ENCODE peak calls at places on chromosomes 5 and 9, in nine cellular contexts. One of them, this sample, is unnamed.

GRCh38 chr9:133142657-133143592 is 20.8 kb downstream of the GBGT1 start:
- DNase-seq in HFFc6: no peak
- DNase-seq in HCT116: no peak
- DNase-seq in IMR-90: no peak
- DNase-seq in progenitor cell of endocrine pancreas: no peak
- DNase-seq in CD4-positive, alpha-beta T cell: no peak
- DNase-seq in breast epithelium: no peak
- DNase-seq in BJ: no peak
- DNase-seq in PC-9: no peak
- DNase-seq in this sample: no peak

GRCh38 chr9:89814340-89815040 is 209.7 kb downstream of the GADD45G start:
- DNase-seq in HFFc6: no peak
- DNase-seq in HCT116: no peak
- DNase-seq in IMR-90: peak; percentile 3
- DNase-seq in progenitor cell of endocrine pancreas: no peak
- DNase-seq in CD4-positive, alpha-beta T cell: no peak
- DNase-seq in breast epithelium: no peak
- DNase-seq in BJ: no peak
- DNase-seq in PC-9: no peak
- DNase-seq in this sample: no peak

GRCh38 chr5:177336112-177336511 is 15.4 kb downstream of the LMAN2 start:
- DNase-seq in HFFc6: no peak
- DNase-seq in HCT116: peak; percentile 24
- DNase-seq in IMR-90: no peak
- DNase-seq in progenitor cell of endocrine pancreas: no peak
- DNase-seq in CD4-positive, alpha-beta T cell: no peak
- DNase-seq in breast epithelium: no peak
- DNase-seq in BJ: no peak
- DNase-seq in PC-9: no peak
- DNase-seq in this sample: peak; percentile 55

GRCh38 chr9:118170032-118170955 is 466.1 kb downstream of the TLR4 start:
- DNase-seq in HFFc6: peak; percentile 2
- DNase-seq in HCT116: no peak
- DNase-seq in IMR-90: no peak
- DNase-seq in progenitor cell of endocrine pancreas: peak; percentile 31
- DNase-seq in CD4-positive, alpha-beta T cell: no peak
- DNase-seq in breast epithelium: no peak
- DNase-seq in BJ: no peak
- DNase-seq in PC-9: peak; percentile 39
- DNase-seq in this sample: peak; percentile 52

GRCh38 chr9:95780751-95781150 is 94.7 kb upstream of the ERCC6L2 start:
- DNase-seq in HFFc6: no peak
- DNase-seq in HCT116: no peak
- DNase-seq in IMR-90: no peak
- DNase-seq in progenitor cell of endocrine pancreas: no peak
- DNase-seq in CD4-positive, alpha-beta T cell: no peak
- DNase-seq in breast epithelium: no peak
- DNase-seq in BJ: no peak
- DNase-seq in PC-9: no peak
- DNase-seq in this sample: no peak

GRCh38 chr9:131899248-131899882 is 159.5 kb upstream of the RAPGEF1 start:
- DNase-seq in HFFc6: no peak
- DNase-seq in HCT116: no peak
- DNase-seq in IMR-90: no peak
- DNase-seq in progenitor cell of endocrine pancreas: no peak
- DNase-seq in CD4-positive, alpha-beta T cell: no peak
- DNase-seq in breast epithelium: no peak
- DNase-seq in BJ: no peak
- DNase-seq in PC-9: no peak
- DNase-seq in this sample: no peak

GRCh38 chr9:5552301-5552700 is 42.0 kb downstream of the PDCD1LG2 start:
- DNase-seq in HFFc6: peak; percentile 61
- DNase-seq in HCT116: no peak
- DNase-seq in IMR-90: peak; percentile 79
- DNase-seq in progenitor cell of endocrine pancreas: no peak
- DNase-seq in CD4-positive, alpha-beta T cell: no peak
- DNase-seq in breast epithelium: no peak
- DNase-seq in BJ: no peak
- DNase-seq in PC-9: no peak
- DNase-seq in this sample: no peak

GRCh38 chr9:104921067-104921741 is 6.8 kb downstream of the ABCA1 start:
- DNase-seq in HFFc6: no peak
- DNase-seq in HCT116: no peak
- DNase-seq in IMR-90: no peak
- DNase-seq in progenitor cell of endocrine pancreas: no peak
- DNase-seq in CD4-positive, alpha-beta T cell: no peak
- DNase-seq in breast epithelium: no peak
- DNase-seq in BJ: no peak
- DNase-seq in PC-9: no peak
- DNase-seq in this sample: no peak

GRCh38 chr9:126113756-126114408 is 212.7 kb upstream of the MVB12B start:
- DNase-seq in HFFc6: no peak
- DNase-seq in HCT116: no peak
- DNase-seq in IMR-90: no peak
- DNase-seq in progenitor cell of endocrine pancreas: no peak
- DNase-seq in CD4-positive, alpha-beta T cell: no peak
- DNase-seq in breast epithelium: no peak
- DNase-seq in BJ: no peak
- DNase-seq in PC-9: no peak
- DNase-seq in this sample: no peak

GRCh38 chr5:76041863-76042262 is 41.3 kb upstream of the SV2C start:
- DNase-seq in HFFc6: no peak
- DNase-seq in HCT116: no peak
- DNase-seq in IMR-90: no peak
- DNase-seq in progenitor cell of endocrine pancreas: peak; percentile 67
- DNase-seq in CD4-positive, alpha-beta T cell: no peak
- DNase-seq in breast epithelium: no peak
- DNase-seq in BJ: no peak
- DNase-seq in PC-9: no peak
- DNase-seq in this sample: peak; percentile 52

GRCh38 chr9:113481176-113481805 is 17.8 kb downstream of the RGS3 start:
- DNase-seq in HFFc6: no peak
- DNase-seq in HCT116: no peak
- DNase-seq in IMR-90: no peak
- DNase-seq in progenitor cell of endocrine pancreas: no peak
- DNase-seq in CD4-positive, alpha-beta T cell: no peak
- DNase-seq in breast epithelium: no peak
- DNase-seq in BJ: no peak
- DNase-seq in PC-9: no peak
- DNase-seq in this sample: no peak

GRCh38 chr5:56247596-56247995 is 14.5 kb upstream of the ANKRD55 start:
- DNase-seq in HFFc6: no peak
- DNase-seq in HCT116: no peak
- DNase-seq in IMR-90: peak; percentile 53
- DNase-seq in progenitor cell of endocrine pancreas: no peak
- DNase-seq in CD4-positive, alpha-beta T cell: no peak
- DNase-seq in breast epithelium: no peak
- DNase-seq in BJ: peak; percentile 24
- DNase-seq in PC-9: no peak
- DNase-seq in this sample: no peak

DNA sequence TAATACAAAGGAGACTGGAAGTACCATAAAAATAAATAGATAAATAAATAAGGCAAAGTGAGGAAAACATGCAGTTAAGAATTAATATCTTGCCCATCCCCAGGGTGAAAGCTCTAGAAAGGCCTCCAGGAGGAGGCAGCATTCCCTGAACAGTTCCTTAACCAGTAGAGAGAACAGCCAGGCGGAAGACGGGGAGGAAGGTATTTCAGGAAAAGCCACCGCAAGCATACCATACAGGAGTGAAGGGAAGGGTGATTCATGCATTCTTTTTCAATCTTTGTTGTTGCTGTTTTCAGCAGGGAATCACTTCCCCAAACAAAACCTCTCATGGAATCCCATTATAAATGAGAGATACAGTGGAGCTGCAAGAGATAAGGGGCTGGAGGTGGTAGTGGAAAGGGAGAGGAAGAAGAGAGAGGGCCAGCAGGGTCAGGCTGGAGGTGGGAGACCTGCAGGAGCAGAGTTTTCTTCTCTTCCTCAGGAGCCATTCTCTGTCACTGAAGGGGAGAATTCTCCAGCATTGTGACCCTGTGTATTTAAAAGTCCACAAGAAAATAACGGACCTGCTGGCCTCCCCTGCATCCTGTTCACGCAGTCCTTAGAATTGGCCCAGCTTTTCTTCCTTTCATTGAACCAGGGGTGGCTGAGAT is 256.0 kb downstream of the FAM114A2 start:
- DNase-seq in HFFc6: peak; percentile 0
- DNase-seq in HCT116: no peak
- DNase-seq in IMR-90: peak; percentile 6
- DNase-seq in progenitor cell of endocrine pancreas: no peak
- DNase-seq in CD4-positive, alpha-beta T cell: no peak
- DNase-seq in breast epithelium: no peak
- DNase-seq in BJ: no peak
- DNase-seq in PC-9: no peak
- DNase-seq in this sample: peak; percentile 60
- TF ChIP-seq CTCF in HFFc6: peak; percentile 16
- TF ChIP-seq CTCF in HCT116: no peak
- TF ChIP-seq CTCF in IMR-90: peak; percentile 21
- TF ChIP-seq CTCF in progenitor cell of endocrine pancreas: no peak
- TF ChIP-seq CTCF in CD4-positive, alpha-beta T cell: no peak
- TF ChIP-seq CTCF in breast epithelium: no peak
- TF ChIP-seq CTCF in BJ: no peak
- TF ChIP-seq CTCF in PC-9: no peak
- TF ChIP-seq CTCF in this sample: no peak

DNA sequence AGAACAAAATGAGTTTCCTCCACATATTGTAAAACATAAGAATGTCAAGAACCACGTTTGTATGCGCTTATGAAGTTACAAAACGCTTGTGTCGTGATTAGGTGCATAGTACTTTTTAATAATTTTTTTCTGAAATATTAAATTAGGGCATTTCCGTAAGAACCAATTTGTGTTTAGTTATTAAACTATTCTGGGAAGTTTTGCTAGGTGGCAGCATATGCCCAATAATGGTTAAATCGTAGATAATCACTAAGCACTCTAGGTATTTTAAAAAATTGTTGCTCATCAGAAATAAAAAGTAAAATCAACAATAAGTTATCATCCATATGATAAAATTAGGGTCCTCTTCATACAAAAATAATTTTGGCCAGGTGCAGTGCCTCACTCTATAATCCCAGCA is 5.4 kb downstream of the SRFBP1 start:
- DNase-seq in HFFc6: peak; percentile 18
- DNase-seq in HCT116: no peak
- DNase-seq in IMR-90: peak; percentile 66
- DNase-seq in progenitor cell of endocrine pancreas: no peak
- DNase-seq in CD4-positive, alpha-beta T cell: no peak
- DNase-seq in breast epithelium: no peak
- DNase-seq in BJ: no peak
- DNase-seq in PC-9: no peak
- DNase-seq in this sample: no peak
- TF ChIP-seq CTCF in HFFc6: peak; percentile 76
- TF ChIP-seq CTCF in HCT116: peak; percentile 41
- TF ChIP-seq CTCF in IMR-90: peak; percentile 78
- TF ChIP-seq CTCF in progenitor cell of endocrine pancreas: peak; percentile 38
- TF ChIP-seq CTCF in CD4-positive, alpha-beta T cell: no peak
- TF ChIP-seq CTCF in breast epithelium: peak; percentile 38
- TF ChIP-seq CTCF in BJ: peak; percentile 35
- TF ChIP-seq CTCF in PC-9: peak; percentile 53
- TF ChIP-seq CTCF in this sample: no peak

GRCh38 chr5:145681216-145681615 is 153.9 kb downstream of the PRELID2 start:
- DNase-seq in HFFc6: no peak
- DNase-seq in HCT116: no peak
- DNase-seq in IMR-90: no peak
- DNase-seq in progenitor cell of endocrine pancreas: no peak
- DNase-seq in CD4-positive, alpha-beta T cell: no peak
- DNase-seq in breast epithelium: no peak
- DNase-seq in BJ: no peak
- DNase-seq in PC-9: no peak
- DNase-seq in this sample: no peak

GRCh38 chr5:145680169-145680568 is 155.0 kb downstream of the PRELID2 start:
- DNase-seq in HFFc6: no peak
- DNase-seq in HCT116: no peak
- DNase-seq in IMR-90: no peak
- DNase-seq in progenitor cell of endocrine pancreas: no peak
- DNase-seq in CD4-positive, alpha-beta T cell: no peak
- DNase-seq in breast epithelium: no peak
- DNase-seq in BJ: no peak
- DNase-seq in PC-9: no peak
- DNase-seq in this sample: no peak

GRCh38 chr5:145680744-145681143 is 154.4 kb downstream of the PRELID2 start:
- DNase-seq in HFFc6: no peak
- DNase-seq in HCT116: no peak
- DNase-seq in IMR-90: no peak
- DNase-seq in progenitor cell of endocrine pancreas: no peak
- DNase-seq in CD4-positive, alpha-beta T cell: no peak
- DNase-seq in breast epithelium: no peak
- DNase-seq in BJ: no peak
- DNase-seq in PC-9: no peak
- DNase-seq in this sample: no peak

GRCh38 chr5:145682197-145682895 is 152.8 kb downstream of the PRELID2 start:
- DNase-seq in HFFc6: no peak
- DNase-seq in HCT116: no peak
- DNase-seq in IMR-90: no peak
- DNase-seq in progenitor cell of endocrine pancreas: no peak
- DNase-seq in CD4-positive, alpha-beta T cell: no peak
- DNase-seq in breast epithelium: no peak
- DNase-seq in BJ: no peak
- DNase-seq in PC-9: no peak
- DNase-seq in this sample: no peak

DNA sequence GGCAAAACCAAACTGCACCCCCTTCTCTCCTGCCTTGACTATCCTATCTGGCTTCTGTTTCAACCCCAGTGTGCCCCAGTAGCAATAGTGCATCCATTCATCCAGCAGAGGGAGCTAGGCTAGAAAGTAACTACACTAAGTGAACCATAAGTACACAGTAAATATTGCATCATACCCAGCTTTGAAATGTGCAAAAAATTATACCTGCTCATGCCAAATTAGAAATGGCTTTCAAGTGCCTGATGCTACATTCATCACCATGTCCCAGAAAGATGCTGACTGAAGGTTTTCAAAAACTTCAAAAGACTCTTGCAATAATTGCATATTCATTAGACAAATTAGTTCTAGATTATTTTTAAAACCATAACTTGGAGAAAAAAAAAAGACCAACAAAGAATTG is 153.5 kb downstream of the PRELID2 start:
- DNase-seq in HFFc6: peak; percentile 70
- DNase-seq in HCT116: peak; percentile 75
- DNase-seq in IMR-90: peak; percentile 73
- DNase-seq in progenitor cell of endocrine pancreas: no peak
- DNase-seq in CD4-positive, alpha-beta T cell: no peak
- DNase-seq in breast epithelium: no peak
- DNase-seq in BJ: peak; percentile 9
- DNase-seq in PC-9: peak; percentile 50
- DNase-seq in this sample: peak; percentile 61
- TF ChIP-seq CTCF in HFFc6: peak; percentile 89
- TF ChIP-seq CTCF in HCT116: peak; percentile 93
- TF ChIP-seq CTCF in IMR-90: peak; percentile 67
- TF ChIP-seq CTCF in progenitor cell of endocrine pancreas: peak; percentile 75
- TF ChIP-seq CTCF in CD4-positive, alpha-beta T cell: no peak
- TF ChIP-seq CTCF in breast epithelium: peak; percentile 63
- TF ChIP-seq CTCF in BJ: peak; percentile 81
- TF ChIP-seq CTCF in PC-9: peak; percentile 88
- TF ChIP-seq CTCF in this sample: peak; percentile 72

DNA sequence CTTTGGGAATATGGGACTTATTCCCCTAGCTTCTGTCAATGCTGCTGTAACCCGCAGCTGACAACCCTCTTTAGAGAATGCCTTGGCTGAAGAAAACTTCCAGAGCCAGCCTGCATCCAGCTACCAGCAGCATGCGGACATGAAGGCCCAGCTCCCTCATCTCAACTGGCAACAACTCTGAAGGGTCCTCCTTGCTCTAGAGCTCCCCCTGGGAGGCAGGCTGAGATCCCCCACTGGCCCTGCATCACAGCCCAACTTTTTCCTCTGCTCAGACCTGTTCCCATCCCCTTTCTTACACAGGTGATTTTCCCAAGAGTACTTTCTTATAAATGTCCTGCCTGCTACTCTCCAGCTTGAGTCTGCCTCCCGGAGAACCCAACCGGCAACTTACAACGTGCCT is 18.7 kb upstream of the WNT8A start:
- DNase-seq in HFFc6: no peak
- DNase-seq in HCT116: no peak
- DNase-seq in IMR-90: no peak
- DNase-seq in progenitor cell of endocrine pancreas: no peak
- DNase-seq in CD4-positive, alpha-beta T cell: no peak
- DNase-seq in breast epithelium: no peak
- DNase-seq in BJ: no peak
- DNase-seq in PC-9: no peak
- DNase-seq in this sample: peak; percentile 39
- TF ChIP-seq CTCF in HFFc6: peak; percentile 44
- TF ChIP-seq CTCF in HCT116: peak; percentile 62
- TF ChIP-seq CTCF in IMR-90: peak; percentile 22
- TF ChIP-seq CTCF in progenitor cell of endocrine pancreas: peak; percentile 35
- TF ChIP-seq CTCF in CD4-positive, alpha-beta T cell: no peak
- TF ChIP-seq CTCF in breast epithelium: no peak
- TF ChIP-seq CTCF in BJ: peak; percentile 36
- TF ChIP-seq CTCF in PC-9: no peak
- TF ChIP-seq CTCF in this sample: no peak

This sample was measured in endothelial cell.